ENCODE peak calls at places on chromosomes 13 and 19, in seven cellular contexts. K, Z, M, P, U, D and J are unnamed samples.

GRCh38 chr19:7701049-7701653 is 780 bp downstream of the FCER2 start:
- DNase-seq in K (no peak), Z (no peak), M (no peak), P (no peak), U (no peak), D (no peak), J (no peak)

GRCh38 chr13:58085819-58086218 is 454.3 kb downstream of the PCDH17 start:
- DNase-seq in K (no peak), Z (no peak), M (no peak), P (no peak), U (no peak), D (no peak), J (no peak)

GRCh38 chr19:19371056-19371455 is 34.4 kb upstream of the GATAD2A start:
- DNase-seq in K (no peak), Z (no peak), M (peak; percentile 33), P (no peak), U (no peak), D (no peak), J (no peak)

GRCh38 chr19:18792661-18793060 is 1.6 kb upstream of the COMP start:
- DNase-seq in K (no peak), Z (no peak), M (no peak), P (no peak), U (no peak), D (no peak), J (no peak)

GRCh38 chr19:28966737-28967401 is 246.1 kb downstream of the UQCRFS1 start:
- DNase-seq in K (no peak), Z (no peak), M (no peak), P (no peak), U (no peak), D (no peak), J (no peak)

GRCh38 chr19:6125571-6125989 is 9.9 kb upstream of the ACSBG2 start:
- DNase-seq in K (peak; percentile 51), Z (peak; percentile 67), M (peak; percentile 71), P (peak; percentile 77), U (peak; percentile 61), D (peak; percentile 75), J (peak; percentile 74)

GRCh38 chr13:72959643-72960042 is 99.2 kb upstream of the KLF5 start:
- DNase-seq in K (no peak), Z (peak; percentile 8), M (no peak), P (no peak), U (no peak), D (peak; percentile 54), J (no peak)

GRCh38 chr19:38528213-38528755 is 89.5 kb downstream of the MAP4K1 start:
- DNase-seq in K (no peak), Z (no peak), M (no peak), P (no peak), U (no peak), D (no peak), J (no peak)

GRCh38 chr13:109699628-109700071 is 86.7 kb downstream of the IRS2 start:
- DNase-seq in K (no peak), Z (no peak), M (no peak), P (no peak), U (no peak), D (no peak), J (no peak)

GRCh38 chr19:58518261-58519086 is 1.1 kb downstream of the ZBTB45 start:
- DNase-seq in K (no peak), Z (no peak), M (peak; percentile 44), P (no peak), U (no peak), D (no peak), J (no peak)

GRCh38 chr19:41871573-41872383 is 5.3 kb upstream of the CD79A start:
- DNase-seq in K (no peak), Z (no peak), M (peak; percentile 78), P (no peak), U (no peak), D (no peak), J (no peak)

GRCh38 chr19:46984077-46985010 is 35.3 kb upstream of the NPAS1 start:
- DNase-seq in K (no peak), Z (peak; percentile 83), M (no peak), P (no peak), U (peak; percentile 62), D (peak; percentile 40), J (peak; percentile 93)

GRCh38 chr13:80550856-80551532 is 210.1 kb upstream of the SPRY2 start:
- DNase-seq in K (no peak), Z (peak; percentile 37), M (no peak), P (no peak), U (no peak), D (peak; percentile 31), J (no peak)
- TF ChIP-seq CTCF in K (no peak), Z (no peak), M (no peak), P (no peak), U (no peak), D (no peak), J (no peak)

DNA sequence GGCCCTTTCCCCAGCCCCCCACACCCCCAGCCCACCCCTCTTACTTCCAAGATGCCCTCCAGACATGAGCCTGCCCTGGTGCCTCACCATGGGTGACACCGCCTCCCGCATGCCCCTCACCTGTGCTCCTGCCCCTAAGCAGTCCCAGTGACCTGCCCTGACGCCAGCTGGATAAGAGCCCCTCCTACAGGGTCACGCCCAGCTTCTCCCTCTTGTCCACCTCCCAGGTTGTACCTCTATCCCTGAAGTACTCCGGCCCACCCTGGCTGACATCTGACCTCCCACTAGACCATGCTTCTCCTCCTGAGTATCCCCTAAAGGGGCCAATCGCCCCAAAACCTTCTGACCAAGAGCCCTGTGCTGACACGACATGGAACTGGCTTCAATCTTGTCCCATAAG is 51.3 kb downstream of the COLGALT1 start:
- DNase-seq in K (no peak), Z (no peak), M (no peak), P (no peak), U (no peak), D (no peak), J (no peak)
- H3K4me3 ChIP-seq in K (peak overlapping the region; percentile 30), Z (no peak overlapping the region), M (no peak overlapping the region), P (peak overlapping the region; percentile 44), U (no peak overlapping the region), D (no peak overlapping the region), J (no peak overlapping the region)

DNA sequence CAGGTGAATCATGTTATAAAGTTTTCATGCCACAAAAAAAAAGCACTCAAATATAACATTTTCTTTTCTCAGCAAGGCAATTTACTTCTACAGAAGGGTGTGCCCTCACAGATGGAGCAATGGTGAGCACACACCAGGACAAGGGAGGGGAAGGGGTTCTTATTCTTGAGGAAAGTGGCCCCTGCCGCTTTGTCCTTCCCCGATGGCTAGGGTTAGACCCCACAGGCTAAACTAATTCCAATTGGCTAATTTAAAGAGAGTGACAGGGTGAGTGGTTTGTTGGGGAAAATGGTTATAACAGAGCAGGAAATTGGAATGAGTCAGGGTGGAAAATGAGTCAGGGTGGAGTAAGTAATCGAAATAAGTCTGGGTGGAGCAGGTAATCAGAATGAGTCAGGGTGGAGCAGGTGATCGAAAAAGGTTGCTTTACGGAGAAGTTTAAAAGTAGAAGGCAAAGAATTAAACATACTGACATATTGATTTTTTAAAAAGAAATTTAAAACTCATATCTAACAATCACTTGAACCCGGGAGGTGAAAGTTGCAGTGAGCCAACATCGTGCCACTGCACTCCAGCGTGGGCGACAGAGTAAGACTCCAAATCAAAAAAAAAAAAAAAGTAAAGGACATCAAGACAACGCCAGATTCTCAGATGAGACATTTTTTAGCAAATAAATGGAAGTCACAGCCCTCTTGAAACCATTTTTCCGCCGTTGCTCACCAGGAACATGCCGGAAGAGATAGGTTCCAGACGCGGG is 810 bp downstream of the ZNF562 start:
- DNase-seq in K (no peak), Z (no peak), M (no peak), P (no peak), U (no peak), D (peak; percentile 28), J (no peak)
- TF ChIP-seq CTCF in K (no peak), Z (no peak), M (no peak), P (no peak), U (no peak), D (no peak), J (no peak)

DNA sequence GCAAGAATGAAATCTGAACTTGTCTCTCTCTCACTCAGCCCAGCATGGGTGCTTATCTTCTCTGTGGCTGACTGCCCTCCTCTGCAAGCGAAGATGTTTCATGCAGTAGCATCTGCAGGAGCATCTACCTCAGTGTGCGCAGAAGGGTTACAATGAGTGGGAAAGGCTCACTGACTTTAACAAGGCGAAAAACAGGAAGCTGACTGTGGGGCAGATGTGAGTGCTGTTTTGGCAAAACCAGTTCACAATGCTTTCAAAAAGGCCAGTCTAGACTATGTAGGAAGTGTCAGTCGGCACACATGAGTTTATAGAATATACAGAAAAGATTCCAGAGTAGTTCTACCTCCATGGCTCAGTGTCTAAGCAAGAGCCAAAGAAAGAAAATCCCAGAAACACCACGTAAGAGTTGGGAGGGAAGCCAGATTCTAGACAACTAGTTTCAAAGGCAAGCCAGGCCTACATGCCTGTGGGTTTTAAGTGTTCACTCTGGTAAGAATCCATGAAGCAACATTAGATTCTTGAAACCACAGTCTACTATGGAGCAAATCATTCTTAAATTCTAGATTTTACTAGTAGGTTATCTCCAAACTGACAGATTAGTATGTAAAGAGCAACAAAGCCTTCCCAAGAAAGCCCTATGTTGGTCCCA is 124.5 kb downstream of the ABCC4 start:
- DNase-seq in K (no peak), Z (no peak), M (no peak), P (no peak), U (no peak), D (peak; percentile 75), J (peak; percentile 57)
- H3K4me3 ChIP-seq in K (no peak overlapping the region), Z (no peak overlapping the region), M (no peak overlapping the region), P (no peak overlapping the region), U (no peak overlapping the region), D (no peak overlapping the region), J (no peak overlapping the region)

DNA sequence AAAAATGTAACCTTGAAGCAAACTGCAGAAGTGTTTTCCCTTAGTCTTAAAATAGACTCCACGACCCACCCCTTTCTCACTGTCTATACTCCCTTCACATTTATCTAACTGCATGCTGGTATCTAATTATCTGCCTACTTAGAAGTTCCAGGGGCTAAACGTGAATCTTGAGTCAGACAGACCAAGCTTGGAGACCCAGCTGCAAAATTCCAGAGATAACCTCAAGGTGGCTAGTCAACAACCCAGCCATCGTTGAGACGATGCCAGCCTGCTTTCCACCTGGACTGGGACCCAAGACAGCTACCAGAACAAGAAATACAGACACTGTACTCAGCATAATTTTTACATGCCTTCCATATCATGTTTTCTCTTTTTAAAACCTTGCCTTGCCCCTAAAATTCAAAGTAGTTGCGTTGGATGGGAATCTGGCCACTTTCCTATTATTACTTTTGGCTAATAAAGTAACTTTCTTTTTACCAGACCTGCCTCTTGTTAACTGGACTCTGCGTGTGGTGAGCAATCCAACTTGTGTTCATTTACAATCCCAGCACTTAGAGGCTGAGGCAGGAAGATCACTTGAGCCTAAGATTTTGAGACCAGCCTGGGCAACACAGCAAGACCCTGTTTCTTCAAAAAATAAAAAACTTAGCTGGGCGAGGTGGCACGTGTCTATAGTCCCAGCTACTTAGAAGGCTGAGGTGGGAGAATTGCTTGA is 82.3 kb downstream of the CDADC1 start:
- DNase-seq in K (no peak), Z (no peak), M (no peak), P (no peak), U (no peak), D (no peak), J (no peak)
- TF ChIP-seq CTCF in K (no peak), Z (no peak), M (no peak), P (no peak), U (no peak), D (no peak), J (no peak)

DNA sequence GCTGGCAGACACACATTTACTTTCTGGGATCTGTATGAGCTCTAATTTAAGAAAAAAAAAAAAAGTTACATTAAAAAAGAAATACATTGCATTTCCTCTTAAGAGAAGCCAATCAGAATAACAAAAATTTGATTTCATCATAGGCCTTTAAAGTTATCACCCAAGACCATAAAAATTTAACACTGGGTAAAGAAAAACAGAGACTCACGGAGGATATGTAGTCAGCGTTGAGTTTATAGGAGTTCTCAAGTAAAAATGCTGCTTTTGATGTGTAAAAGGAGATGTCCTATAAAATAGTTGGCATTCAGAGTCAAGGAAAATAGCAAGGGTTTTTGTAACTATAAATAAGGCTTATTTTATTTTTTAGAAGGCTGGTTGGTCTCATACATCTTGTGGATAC is 191.1 kb downstream of the EFNB2 start:
- DNase-seq in K (no peak), Z (no peak), M (no peak), P (no peak), U (no peak), D (no peak), J (peak; percentile 89)
- H3K4me3 ChIP-seq in K (no peak overlapping the region), Z (no peak overlapping the region), M (peak overlapping the region; percentile 23), P (no peak overlapping the region), U (no peak overlapping the region), D (no peak overlapping the region), J (peak overlapping the region; percentile 42)